ENCODE peak calls at places on chromosomes 11 and 22, in four cellular contexts. One of them, this sample, is unnamed.

GRCh38 chr11:134124660-134125451 is 56.0 kb downstream of the JAM3 start:
- DNase-seq in HepG2: no peak
- DNase-seq in H1: no peak
- DNase-seq in GM12878: no peak
- DNase-seq in this sample: no peak

GRCh38 chr22:39374191-39374590 is 24.4 kb downstream of the SYNGR1 start:
- DNase-seq in HepG2: no peak
- DNase-seq in H1: no peak
- DNase-seq in GM12878: no peak
- DNase-seq in this sample: no peak

GRCh38 chr11:73288873-73289707 is 17.0 kb downstream of the P2RY6 start:
- DNase-seq in HepG2: peak
- DNase-seq in H1: no peak
- DNase-seq in GM12878: peak
- DNase-seq in this sample: no peak

GRCh38 chr11:60985501-60985900 is 14.0 kb downstream of the CD6 start:
- DNase-seq in HepG2: no peak
- DNase-seq in H1: no peak
- DNase-seq in GM12878: no peak
- DNase-seq in this sample: no peak

GRCh38 chr11:110795124-110795624 is 82.9 kb upstream of the ARHGAP20 start:
- DNase-seq in HepG2: no peak
- DNase-seq in H1: no peak
- DNase-seq in GM12878: no peak
- DNase-seq in this sample: no peak

GRCh38 chr11:70913715-70914231 is 338.6 kb downstream of the SHANK2 start:
- DNase-seq in HepG2: no peak
- DNase-seq in H1: peak
- DNase-seq in GM12878: no peak
- DNase-seq in this sample: no peak

GRCh38 chr11:60343094-60343704 is 16.1 kb downstream of the MS4A6E start:
- DNase-seq in HepG2: peak
- DNase-seq in H1: no peak
- DNase-seq in GM12878: no peak
- DNase-seq in this sample: no peak

GRCh38 chr22:36439481-36440271 is 41.8 kb downstream of the TXN2 start:
- DNase-seq in HepG2: peak
- DNase-seq in H1: no peak
- DNase-seq in GM12878: no peak
- DNase-seq in this sample: no peak

GRCh38 chr22:39176673-39177455 is 24.4 kb upstream of the CBX7 start:
- DNase-seq in HepG2: no peak
- DNase-seq in H1: no peak
- DNase-seq in GM12878: no peak
- DNase-seq in this sample: no peak

GRCh38 chr11:134630896-134631295 is 218.9 kb upstream of the B3GAT1 start:
- DNase-seq in HepG2: no peak
- DNase-seq in H1: no peak
- DNase-seq in GM12878: no peak
- DNase-seq in this sample: no peak

GRCh38 chr11:693887-694562 is 997 bp downstream of the DEAF1 start:
- DNase-seq in HepG2: no peak
- DNase-seq in H1: no peak
- DNase-seq in GM12878: no peak
- DNase-seq in this sample: no peak

GRCh38 chr11:44219830-44220778 is 89.8 kb downstream of the ALX4 start:
- DNase-seq in HepG2: no peak
- DNase-seq in H1: no peak
- DNase-seq in GM12878: no peak
- DNase-seq in this sample: no peak

GRCh38 chr11:61679893-61680621 is at the start of gene DAGLA:
- DNase-seq in HepG2: peak
- DNase-seq in H1: no peak
- DNase-seq in GM12878: no peak
- DNase-seq in this sample: no peak

GRCh38 chr11:103978588-103979580 is 57.6 kb upstream of the DDI1 start:
- DNase-seq in HepG2: no peak
- DNase-seq in H1: no peak
- DNase-seq in GM12878: no peak
- DNase-seq in this sample: no peak

GRCh38 chr11:116948375-116948774 is 111.0 kb upstream of the APOA1 start:
- DNase-seq in HepG2: no peak
- DNase-seq in H1: no peak
- DNase-seq in GM12878: no peak
- DNase-seq in this sample: no peak

GRCh38 chr22:40951795-40952602 is 821 bp downstream of the RBX1 start:
- DNase-seq in HepG2: no peak
- DNase-seq in H1: no peak
- DNase-seq in GM12878: peak
- DNase-seq in this sample: no peak

GRCh38 chr11:103491777-103492176 is 382.6 kb downstream of the DYNC2H1 start:
- DNase-seq in HepG2: no peak
- DNase-seq in H1: peak
- DNase-seq in GM12878: no peak
- DNase-seq in this sample: peak

GRCh38 chr22:41576877-41577276 is 12.8 kb downstream of the PMM1 start:
- DNase-seq in HepG2: peak
- DNase-seq in H1: no peak
- DNase-seq in GM12878: no peak
- DNase-seq in this sample: peak

GRCh38 chr11:72069200-72069599 is 11.1 kb downstream of the NUMA1 start:
- DNase-seq in HepG2: no peak
- DNase-seq in H1: no peak
- DNase-seq in GM12878: no peak
- DNase-seq in this sample: no peak

GRCh38 chr11:70075836-70076235 is 2.3 kb upstream of the ANO1 start:
- DNase-seq in HepG2: no peak
- DNase-seq in H1: no peak
- DNase-seq in GM12878: no peak
- DNase-seq in this sample: no peak

GRCh38 chr11:69899957-69900821 is 81.0 kb upstream of the FGF3 start:
- DNase-seq in HepG2: no peak
- DNase-seq in H1: no peak
- DNase-seq in GM12878: no peak
- DNase-seq in this sample: no peak

GRCh38 chr11:9057888-9058287 is 33.5 kb downstream of the SCUBE2 start:
- DNase-seq in HepG2: no peak
- DNase-seq in H1: no peak
- DNase-seq in GM12878: no peak
- DNase-seq in this sample: no peak

GRCh38 chr11:2770556-2771301 is 70.9 kb upstream of the KCNQ1OT1 start:
- DNase-seq in HepG2: no peak
- DNase-seq in H1: no peak
- DNase-seq in GM12878: no peak
- DNase-seq in this sample: no peak

GRCh38 chr22:33451851-33452469 is 393.8 kb upstream of the SYN3 start:
- DNase-seq in HepG2: peak
- DNase-seq in H1: no peak
- DNase-seq in GM12878: no peak
- DNase-seq in this sample: no peak
- TF ChIP-seq SUZ12 in HepG2: no peak
- TF ChIP-seq SUZ12 in H1: no peak
- TF ChIP-seq SUZ12 in GM12878: no peak
- TF ChIP-seq SUZ12 in this sample: no peak

DNA sequence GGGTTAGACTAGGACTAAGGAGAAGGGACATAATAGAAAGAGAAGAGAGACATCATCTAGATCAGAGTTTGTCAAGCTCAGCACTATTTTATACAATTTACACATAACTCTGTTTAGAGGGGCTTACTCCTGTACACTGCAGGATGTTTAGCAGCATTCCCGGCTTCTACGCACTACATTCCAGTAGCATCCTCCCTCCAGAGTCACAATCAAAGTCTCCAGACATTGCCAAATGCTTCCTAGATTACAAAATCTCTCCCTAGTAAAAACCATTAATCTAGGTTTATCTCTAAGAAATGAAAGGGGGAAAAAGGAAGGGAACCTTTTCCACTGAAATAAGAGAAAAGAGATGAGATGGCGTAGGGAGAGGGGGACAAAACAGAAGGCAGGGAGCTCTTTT is 4.0 kb downstream of the USP28 start:
- DNase-seq in HepG2: no peak
- DNase-seq in H1: no peak
- DNase-seq in GM12878: no peak
- DNase-seq in this sample: no peak
- H3K4me3 ChIP-seq in HepG2: no peak
- H3K4me3 ChIP-seq in H1: no peak
- H3K4me3 ChIP-seq in GM12878: no peak
- H3K4me3 ChIP-seq in this sample: no peak

DNA sequence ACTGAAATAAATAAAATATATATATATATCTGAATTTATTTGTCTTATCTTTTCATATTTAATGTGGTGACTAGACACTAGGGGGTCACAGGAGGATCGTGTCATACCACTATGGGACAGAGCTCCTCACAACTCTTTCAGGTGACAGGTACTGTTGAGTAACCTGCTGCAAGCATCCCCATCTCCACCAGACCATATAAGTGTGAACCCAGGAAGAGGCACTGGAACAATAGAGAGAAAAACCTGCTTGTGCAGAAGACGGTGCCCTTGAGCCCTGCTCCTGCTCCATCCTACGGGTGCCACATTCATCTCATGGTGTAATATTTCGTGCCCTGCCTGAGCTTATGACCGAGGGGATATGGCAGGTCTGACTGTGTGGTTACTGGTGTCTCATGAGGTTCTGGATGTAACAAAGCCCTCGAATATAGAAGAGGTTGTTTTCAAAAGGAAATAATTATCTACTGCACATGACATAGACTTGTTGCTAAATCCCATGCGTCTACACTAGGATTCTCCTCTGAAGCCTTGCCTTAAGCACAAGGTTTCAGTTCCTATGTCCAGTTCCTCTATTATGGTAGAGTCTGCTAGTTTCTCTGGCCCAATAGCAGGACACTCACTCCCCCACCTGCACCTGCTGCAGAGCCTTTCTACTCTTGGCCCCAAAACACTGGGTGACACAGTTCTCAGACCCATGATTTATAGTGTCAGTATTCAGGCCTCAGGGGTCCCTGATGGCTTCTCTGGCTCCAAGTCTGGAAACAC is 70.4 kb downstream of the GGTLC2 start:
- DNase-seq in HepG2: no peak
- DNase-seq in H1: no peak
- DNase-seq in GM12878: peak
- DNase-seq in this sample: no peak
- TF ChIP-seq SUZ12 in HepG2: no peak
- TF ChIP-seq SUZ12 in H1: no peak
- TF ChIP-seq SUZ12 in GM12878: no peak
- TF ChIP-seq SUZ12 in this sample: no peak

DNA sequence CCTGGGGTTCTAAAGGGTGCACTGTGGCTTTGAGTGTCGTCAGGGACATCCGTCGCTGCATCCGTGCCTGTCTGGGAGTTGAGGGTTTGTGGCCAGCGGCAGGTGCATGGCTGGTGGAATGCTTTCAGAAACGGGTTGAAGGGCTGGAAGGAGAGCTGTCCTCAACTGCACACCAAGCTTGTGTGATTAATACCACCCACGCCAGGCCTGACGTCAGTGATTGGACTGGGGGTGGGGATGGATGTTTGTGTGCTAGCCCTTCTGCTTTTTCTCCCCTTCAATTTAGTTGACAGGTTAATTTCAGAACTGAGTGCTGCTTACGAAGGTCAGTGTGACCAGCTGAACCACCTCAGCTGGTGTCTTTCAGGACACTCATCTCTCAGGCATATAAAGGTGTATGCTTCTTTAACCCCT is 3.2 kb upstream of the GAB2 start:
- DNase-seq in HepG2: no peak
- DNase-seq in H1: no peak
- DNase-seq in GM12878: no peak
- DNase-seq in this sample: no peak
- H3K4me3 ChIP-seq in HepG2: no peak
- H3K4me3 ChIP-seq in H1: no peak
- H3K4me3 ChIP-seq in GM12878: peak
- H3K4me3 ChIP-seq in this sample: no peak

GRCh38 chr11:28144808-28145207 is 36.6 kb downstream of the METTL15 start:
- DNase-seq in HepG2: no peak
- DNase-seq in H1: no peak
- DNase-seq in GM12878: no peak
- DNase-seq in this sample: no peak
- TF ChIP-seq SUZ12 in HepG2: no peak
- TF ChIP-seq SUZ12 in H1: no peak
- TF ChIP-seq SUZ12 in GM12878: no peak
- TF ChIP-seq SUZ12 in this sample: no peak

DNA sequence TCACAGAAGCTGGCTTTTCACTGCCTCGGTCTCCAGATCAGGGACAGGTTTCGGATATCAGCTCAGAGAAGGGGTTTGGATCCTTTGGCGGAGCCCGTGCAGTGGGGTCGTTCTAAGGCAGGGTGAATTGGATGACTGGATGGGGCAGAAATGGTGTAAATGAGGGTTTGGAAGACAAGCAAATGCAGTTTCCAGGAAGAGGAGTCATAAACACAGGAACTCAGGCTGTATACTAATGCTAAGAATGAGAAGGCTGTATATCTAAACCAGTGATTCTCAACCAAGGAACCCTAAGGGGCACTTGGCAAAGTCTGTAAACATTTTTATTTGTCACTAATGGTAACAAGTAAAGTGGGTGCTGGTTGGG is 896.5 kb downstream of the KCNA4 start:
- DNase-seq in HepG2: no peak
- DNase-seq in H1: no peak
- DNase-seq in GM12878: no peak
- DNase-seq in this sample: no peak
- H3K4me3 ChIP-seq in HepG2: no peak
- H3K4me3 ChIP-seq in H1: no peak
- H3K4me3 ChIP-seq in GM12878: no peak
- H3K4me3 ChIP-seq in this sample: no peak

GRCh38 chr22:50577987-50578775 is at the start of gene CPT1B:
- DNase-seq in HepG2: no peak
- DNase-seq in H1: no peak
- DNase-seq in GM12878: no peak
- DNase-seq in this sample: no peak
- TF ChIP-seq SUZ12 in HepG2: no peak
- TF ChIP-seq SUZ12 in H1: no peak
- TF ChIP-seq SUZ12 in GM12878: no peak
- TF ChIP-seq SUZ12 in this sample: no peak